ENCODE peak calls at places on chromosomes 1 and 21, in six cellular contexts. One of them, this sample, is unnamed.

GRCh38 chr1:225378880-225379279 is 49.0 kb downstream of the LBR start:
- DNase-seq in astrocyte: peak
- DNase-seq in lower lobe of right lung: no peak
- DNase-seq in adrenal gland: no peak
- DNase-seq in stimulated activated CD4-positive, alpha-beta T cell treated with anti-CD3 and anti-CD28 coated beads, TNF-alpha, amount 100 ng/mL, for 4 hours: no peak
- DNase-seq in stimulated activated naive CD8-positive, alpha-beta T cell treated with anti-CD3 and anti-CD28 coated beads, Interleukin-15, amount 100 ng/mL, for 72 hours: no peak
- DNase-seq in this sample: peak

GRCh38 chr1:187001198-187001904 is 172.6 kb downstream of the PLA2G4A start:
- DNase-seq in adrenal gland: peak
- DNase-seq in astrocyte: peak
- DNase-seq in stimulated activated CD4-positive, alpha-beta T cell treated with anti-CD3 and anti-CD28 coated beads, TNF-alpha, amount 100 ng/mL, for 4 hours: no peak
- DNase-seq in stimulated activated naive CD8-positive, alpha-beta T cell treated with anti-CD3 and anti-CD28 coated beads, Interleukin-15, amount 100 ng/mL, for 72 hours: no peak
- DNase-seq in lower lobe of right lung: no peak
- DNase-seq in this sample: peak

GRCh38 chr1:55214214-55214902 is 806 bp downstream of the USP24 start:
- DNase-seq in lower lobe of right lung: peak
- DNase-seq in astrocyte: no peak
- DNase-seq in stimulated activated naive CD8-positive, alpha-beta T cell treated with anti-CD3 and anti-CD28 coated beads, Interleukin-15, amount 100 ng/mL, for 72 hours: peak
- DNase-seq in stimulated activated CD4-positive, alpha-beta T cell treated with anti-CD3 and anti-CD28 coated beads, TNF-alpha, amount 100 ng/mL, for 4 hours: peak
- DNase-seq in adrenal gland: peak
- DNase-seq in this sample: no peak

GRCh38 chr1:97245682-97246081 is 524.1 kb downstream of the PTBP2 start:
- DNase-seq in stimulated activated CD4-positive, alpha-beta T cell treated with anti-CD3 and anti-CD28 coated beads, TNF-alpha, amount 100 ng/mL, for 4 hours: no peak
- DNase-seq in stimulated activated naive CD8-positive, alpha-beta T cell treated with anti-CD3 and anti-CD28 coated beads, Interleukin-15, amount 100 ng/mL, for 72 hours: no peak
- DNase-seq in adrenal gland: no peak
- DNase-seq in astrocyte: peak
- DNase-seq in lower lobe of right lung: no peak
- DNase-seq in this sample: peak

GRCh38 chr1:192524223-192524622 is 51.4 kb upstream of the RGS1 start:
- DNase-seq in astrocyte: peak
- DNase-seq in stimulated activated CD4-positive, alpha-beta T cell treated with anti-CD3 and anti-CD28 coated beads, TNF-alpha, amount 100 ng/mL, for 4 hours: no peak
- DNase-seq in adrenal gland: no peak
- DNase-seq in lower lobe of right lung: no peak
- DNase-seq in stimulated activated naive CD8-positive, alpha-beta T cell treated with anti-CD3 and anti-CD28 coated beads, Interleukin-15, amount 100 ng/mL, for 72 hours: no peak
- DNase-seq in this sample: no peak

GRCh38 chr1:16605532-16605931 is 7.8 kb downstream of the NBPF1 start:
- DNase-seq in stimulated activated naive CD8-positive, alpha-beta T cell treated with anti-CD3 and anti-CD28 coated beads, Interleukin-15, amount 100 ng/mL, for 72 hours: no peak
- DNase-seq in adrenal gland: no peak
- DNase-seq in lower lobe of right lung: no peak
- DNase-seq in astrocyte: no peak
- DNase-seq in stimulated activated CD4-positive, alpha-beta T cell treated with anti-CD3 and anti-CD28 coated beads, TNF-alpha, amount 100 ng/mL, for 4 hours: no peak
- DNase-seq in this sample: no peak

GRCh38 chr21:15730484-15731242 is 881 bp downstream of the USP25 start:
- DNase-seq in adrenal gland: no peak
- DNase-seq in stimulated activated CD4-positive, alpha-beta T cell treated with anti-CD3 and anti-CD28 coated beads, TNF-alpha, amount 100 ng/mL, for 4 hours: no peak
- DNase-seq in astrocyte: no peak
- DNase-seq in stimulated activated naive CD8-positive, alpha-beta T cell treated with anti-CD3 and anti-CD28 coated beads, Interleukin-15, amount 100 ng/mL, for 72 hours: no peak
- DNase-seq in lower lobe of right lung: no peak
- DNase-seq in this sample: no peak

GRCh38 chr1:169288011-169288414 is 79.6 kb downstream of the NME7 start:
- DNase-seq in stimulated activated naive CD8-positive, alpha-beta T cell treated with anti-CD3 and anti-CD28 coated beads, Interleukin-15, amount 100 ng/mL, for 72 hours: no peak
- DNase-seq in astrocyte: peak
- DNase-seq in adrenal gland: no peak
- DNase-seq in lower lobe of right lung: no peak
- DNase-seq in stimulated activated CD4-positive, alpha-beta T cell treated with anti-CD3 and anti-CD28 coated beads, TNF-alpha, amount 100 ng/mL, for 4 hours: no peak
- DNase-seq in this sample: peak

GRCh38 chr1:204359474-204360255 is at the start of gene PLEKHA6:
- DNase-seq in stimulated activated CD4-positive, alpha-beta T cell treated with anti-CD3 and anti-CD28 coated beads, TNF-alpha, amount 100 ng/mL, for 4 hours: no peak
- DNase-seq in stimulated activated naive CD8-positive, alpha-beta T cell treated with anti-CD3 and anti-CD28 coated beads, Interleukin-15, amount 100 ng/mL, for 72 hours: no peak
- DNase-seq in lower lobe of right lung: no peak
- DNase-seq in adrenal gland: peak
- DNase-seq in astrocyte: peak
- DNase-seq in this sample: peak

GRCh38 chr1:87744763-87745162 is 416.1 kb downstream of the LMO4 start:
- DNase-seq in lower lobe of right lung: no peak
- DNase-seq in stimulated activated CD4-positive, alpha-beta T cell treated with anti-CD3 and anti-CD28 coated beads, TNF-alpha, amount 100 ng/mL, for 4 hours: no peak
- DNase-seq in adrenal gland: no peak
- DNase-seq in stimulated activated naive CD8-positive, alpha-beta T cell treated with anti-CD3 and anti-CD28 coated beads, Interleukin-15, amount 100 ng/mL, for 72 hours: no peak
- DNase-seq in astrocyte: no peak
- DNase-seq in this sample: no peak

GRCh38 chr1:113747376-113747775 is 11.9 kb downstream of the PHTF1 start:
- DNase-seq in lower lobe of right lung: no peak
- DNase-seq in astrocyte: peak
- DNase-seq in stimulated activated CD4-positive, alpha-beta T cell treated with anti-CD3 and anti-CD28 coated beads, TNF-alpha, amount 100 ng/mL, for 4 hours: no peak
- DNase-seq in adrenal gland: no peak
- DNase-seq in stimulated activated naive CD8-positive, alpha-beta T cell treated with anti-CD3 and anti-CD28 coated beads, Interleukin-15, amount 100 ng/mL, for 72 hours: no peak
- DNase-seq in this sample: peak

GRCh38 chr1:85608851-85609250 is 28.3 kb downstream of the CCN1 start:
- DNase-seq in stimulated activated naive CD8-positive, alpha-beta T cell treated with anti-CD3 and anti-CD28 coated beads, Interleukin-15, amount 100 ng/mL, for 72 hours: no peak
- DNase-seq in astrocyte: no peak
- DNase-seq in adrenal gland: no peak
- DNase-seq in stimulated activated CD4-positive, alpha-beta T cell treated with anti-CD3 and anti-CD28 coated beads, TNF-alpha, amount 100 ng/mL, for 4 hours: no peak
- DNase-seq in lower lobe of right lung: no peak
- DNase-seq in this sample: no peak

GRCh38 chr1:178311164-178311563 is 185.6 kb downstream of the CLEC20A start:
- DNase-seq in stimulated activated CD4-positive, alpha-beta T cell treated with anti-CD3 and anti-CD28 coated beads, TNF-alpha, amount 100 ng/mL, for 4 hours: no peak
- DNase-seq in lower lobe of right lung: no peak
- DNase-seq in stimulated activated naive CD8-positive, alpha-beta T cell treated with anti-CD3 and anti-CD28 coated beads, Interleukin-15, amount 100 ng/mL, for 72 hours: no peak
- DNase-seq in adrenal gland: no peak
- DNase-seq in astrocyte: peak
- DNase-seq in this sample: peak

GRCh38 chr1:48572632-48573258 is 100.7 kb upstream of the SPATA6 start:
- DNase-seq in stimulated activated naive CD8-positive, alpha-beta T cell treated with anti-CD3 and anti-CD28 coated beads, Interleukin-15, amount 100 ng/mL, for 72 hours: peak
- DNase-seq in astrocyte: peak
- DNase-seq in adrenal gland: peak
- DNase-seq in stimulated activated CD4-positive, alpha-beta T cell treated with anti-CD3 and anti-CD28 coated beads, TNF-alpha, amount 100 ng/mL, for 4 hours: no peak
- DNase-seq in lower lobe of right lung: peak
- DNase-seq in this sample: peak

GRCh38 chr21:45054162-45054926 is 20.0 kb upstream of the ADARB1 start:
- DNase-seq in stimulated activated CD4-positive, alpha-beta T cell treated with anti-CD3 and anti-CD28 coated beads, TNF-alpha, amount 100 ng/mL, for 4 hours: no peak
- DNase-seq in astrocyte: no peak
- DNase-seq in adrenal gland: no peak
- DNase-seq in lower lobe of right lung: no peak
- DNase-seq in stimulated activated naive CD8-positive, alpha-beta T cell treated with anti-CD3 and anti-CD28 coated beads, Interleukin-15, amount 100 ng/mL, for 72 hours: no peak
- DNase-seq in this sample: no peak

GRCh38 chr1:234477373-234478151 is 1.4 kb downstream of the TARBP1 start:
- DNase-seq in astrocyte: no peak
- DNase-seq in stimulated activated naive CD8-positive, alpha-beta T cell treated with anti-CD3 and anti-CD28 coated beads, Interleukin-15, amount 100 ng/mL, for 72 hours: no peak
- DNase-seq in lower lobe of right lung: no peak
- DNase-seq in stimulated activated CD4-positive, alpha-beta T cell treated with anti-CD3 and anti-CD28 coated beads, TNF-alpha, amount 100 ng/mL, for 4 hours: no peak
- DNase-seq in adrenal gland: no peak
- DNase-seq in this sample: no peak

GRCh38 chr1:10434590-10434989 is 4.4 kb downstream of the CENPS start:
- DNase-seq in lower lobe of right lung: no peak
- DNase-seq in adrenal gland: no peak
- DNase-seq in stimulated activated naive CD8-positive, alpha-beta T cell treated with anti-CD3 and anti-CD28 coated beads, Interleukin-15, amount 100 ng/mL, for 72 hours: no peak
- DNase-seq in astrocyte: no peak
- DNase-seq in stimulated activated CD4-positive, alpha-beta T cell treated with anti-CD3 and anti-CD28 coated beads, TNF-alpha, amount 100 ng/mL, for 4 hours: no peak
- DNase-seq in this sample: no peak

GRCh38 chr1:1194723-1195122 is 11.7 kb downstream of the TNFRSF18 start:
- DNase-seq in stimulated activated naive CD8-positive, alpha-beta T cell treated with anti-CD3 and anti-CD28 coated beads, Interleukin-15, amount 100 ng/mL, for 72 hours: no peak
- DNase-seq in astrocyte: no peak
- DNase-seq in lower lobe of right lung: no peak
- DNase-seq in adrenal gland: no peak
- DNase-seq in stimulated activated CD4-positive, alpha-beta T cell treated with anti-CD3 and anti-CD28 coated beads, TNF-alpha, amount 100 ng/mL, for 4 hours: no peak
- DNase-seq in this sample: peak

GRCh38 chr1:160177231-160177630 is 13.1 kb upstream of the CASQ1 start:
- DNase-seq in adrenal gland: no peak
- DNase-seq in stimulated activated naive CD8-positive, alpha-beta T cell treated with anti-CD3 and anti-CD28 coated beads, Interleukin-15, amount 100 ng/mL, for 72 hours: no peak
- DNase-seq in astrocyte: no peak
- DNase-seq in lower lobe of right lung: no peak
- DNase-seq in stimulated activated CD4-positive, alpha-beta T cell treated with anti-CD3 and anti-CD28 coated beads, TNF-alpha, amount 100 ng/mL, for 4 hours: no peak
- DNase-seq in this sample: no peak

GRCh38 chr1:82464362-82464931 is 663.7 kb downstream of the ADGRL2 start:
- DNase-seq in lower lobe of right lung: no peak
- DNase-seq in adrenal gland: peak
- DNase-seq in stimulated activated CD4-positive, alpha-beta T cell treated with anti-CD3 and anti-CD28 coated beads, TNF-alpha, amount 100 ng/mL, for 4 hours: no peak
- DNase-seq in stimulated activated naive CD8-positive, alpha-beta T cell treated with anti-CD3 and anti-CD28 coated beads, Interleukin-15, amount 100 ng/mL, for 72 hours: no peak
- DNase-seq in astrocyte: peak
- DNase-seq in this sample: peak

GRCh38 chr21:43767980-43768867 is 7.9 kb downstream of the CSTB start:
- DNase-seq in stimulated activated naive CD8-positive, alpha-beta T cell treated with anti-CD3 and anti-CD28 coated beads, Interleukin-15, amount 100 ng/mL, for 72 hours: no peak
- DNase-seq in stimulated activated CD4-positive, alpha-beta T cell treated with anti-CD3 and anti-CD28 coated beads, TNF-alpha, amount 100 ng/mL, for 4 hours: no peak
- DNase-seq in adrenal gland: peak
- DNase-seq in astrocyte: peak
- DNase-seq in lower lobe of right lung: peak
- DNase-seq in this sample: peak

GRCh38 chr1:7590426-7590790 is 180.7 kb upstream of the VAMP3 start:
- DNase-seq in astrocyte: no peak
- DNase-seq in lower lobe of right lung: peak
- DNase-seq in stimulated activated CD4-positive, alpha-beta T cell treated with anti-CD3 and anti-CD28 coated beads, TNF-alpha, amount 100 ng/mL, for 4 hours: no peak
- DNase-seq in adrenal gland: no peak
- DNase-seq in stimulated activated naive CD8-positive, alpha-beta T cell treated with anti-CD3 and anti-CD28 coated beads, Interleukin-15, amount 100 ng/mL, for 72 hours: no peak
- DNase-seq in this sample: no peak

GRCh38 chr1:99170516-99170915 is 93.8 kb upstream of the PLPPR4 start:
- DNase-seq in lower lobe of right lung: no peak
- DNase-seq in adrenal gland: no peak
- DNase-seq in astrocyte: peak
- DNase-seq in stimulated activated CD4-positive, alpha-beta T cell treated with anti-CD3 and anti-CD28 coated beads, TNF-alpha, amount 100 ng/mL, for 4 hours: no peak
- DNase-seq in stimulated activated naive CD8-positive, alpha-beta T cell treated with anti-CD3 and anti-CD28 coated beads, Interleukin-15, amount 100 ng/mL, for 72 hours: no peak
- DNase-seq in this sample: peak

GRCh38 chr21:33543505-33544129 is 779 bp downstream of the SON start:
- DNase-seq in stimulated activated naive CD8-positive, alpha-beta T cell treated with anti-CD3 and anti-CD28 coated beads, Interleukin-15, amount 100 ng/mL, for 72 hours: peak
- DNase-seq in adrenal gland: peak
- DNase-seq in lower lobe of right lung: peak
- DNase-seq in stimulated activated CD4-positive, alpha-beta T cell treated with anti-CD3 and anti-CD28 coated beads, TNF-alpha, amount 100 ng/mL, for 4 hours: no peak
- DNase-seq in astrocyte: no peak
- DNase-seq in this sample: peak

This sample was measured in iris pigment epithelial cell.